ENCODE peak calls at places on chromosomes 7 and 10, in eight cellular contexts. P is hepatocyte, F is HepG2, Z is PC-3, L is DND-41, V is K562, X is fibroblast of lung, J is HCT116. Y is an unnamed sample. For H4K20me1, the result is how much of the 10 kb centered on the place peaks cover.

GRCh38 chr7:64889686-64890162 is 13.3 kb upstream of the ZNF273 start:
- DNase-seq in P (no peak), F (no peak), Z (no peak), L (no peak), V (no peak), X (no peak), J (no peak), Y (no peak)

GRCh38 chr10:82572686-82573226 is 697.8 kb downstream of the NRG3 start:
- DNase-seq in P (no peak), F (no peak), Z (no peak), L (no peak), V (no peak), X (no peak), J (no peak), Y (no peak)

GRCh38 chr10:79022565-79023488 is 45.9 kb upstream of the ZMIZ1 start:
- DNase-seq in P (no peak), F (peak), Z (peak), L (no peak), V (peak), X (peak), J (peak), Y (no peak)

GRCh38 chr10:35041502-35041879 is 48.6 kb downstream of the CUL2 start:
- DNase-seq in P (no peak), F (no peak), Z (no peak), L (no peak), V (no peak), X (no peak), J (peak), Y (no peak)

GRCh38 chr10:63700935-63701263 is 179.7 kb downstream of the REEP3 start:
- DNase-seq in P (no peak), F (no peak), Z (no peak), L (no peak), V (no peak), X (peak), J (no peak), Y (no peak)

GRCh38 chr7:37248396-37248836 is 200.2 kb downstream of the ELMO1 start:
- DNase-seq in P (no peak), F (no peak), Z (no peak), L (no peak), V (no peak), X (peak), J (no peak), Y (no peak)

GRCh38 chr10:103851261-103851660 is 4.1 kb downstream of the SH3PXD2A start:
- DNase-seq in P (no peak), F (no peak), Z (no peak), L (no peak), V (no peak), X (no peak), J (no peak), Y (no peak)

GRCh38 chr7:628041-628763 is 98.3 kb upstream of the DNAAF5 start:
- DNase-seq in P (no peak), F (no peak), Z (no peak), L (no peak), V (no peak), X (no peak), J (no peak), Y (no peak)

GRCh38 chr7:44538798-44539668 is 2.1 kb downstream of the NPC1L1 start:
- DNase-seq in P (no peak), F (no peak), Z (no peak), L (no peak), V (no peak), X (no peak), J (no peak), Y (no peak)

GRCh38 chr7:3309140-3309539 is 8.1 kb downstream of the SDK1 start:
- DNase-seq in P (no peak), F (no peak), Z (peak), L (no peak), V (no peak), X (peak), J (no peak), Y (no peak)
- TF ChIP-seq CTCF in P (no peak), F (no peak), Z (peak), L (no peak), V (no peak), X (no peak), J (no peak), Y (no peak)

GRCh38 chr7:16670747-16671344 is 24.9 kb downstream of the BZW2 start:
- DNase-seq in P (no peak), F (no peak), Z (no peak), L (no peak), V (no peak), X (no peak), J (no peak), Y (no peak)
- H4K20me1 ChIP-seq in P (under half), F (under half), Z (under half), L (under half), V (under half), X (under half), J (under half), Y (under half)

GRCh38 chr7:122148081-122148480 is 4.0 kb upstream of the AASS start:
- DNase-seq in P (no peak), F (no peak), Z (no peak), L (no peak), V (no peak), X (no peak), J (no peak), Y (no peak)
- H3K4me3 ChIP-seq in P (no peak), F (no peak), Z (no peak), L (no peak), V (no peak), X (no peak), J (no peak), Y (no peak)

GRCh38 chr10:70193391-70193844 is 23.1 kb upstream of the SAR1A start:
- DNase-seq in P (peak), F (no peak), Z (no peak), L (no peak), V (peak), X (peak), J (no peak), Y (no peak)

GRCh38 chr10:70201105-70201504 is 30.8 kb upstream of the SAR1A start:
- DNase-seq in P (no peak), F (no peak), Z (no peak), L (no peak), V (no peak), X (no peak), J (no peak), Y (no peak)

GRCh38 chr10:70197235-70197952 is 27.1 kb upstream of the SAR1A start:
- DNase-seq in P (no peak), F (no peak), Z (no peak), L (peak), V (no peak), X (no peak), J (no peak), Y (no peak)

DNA sequence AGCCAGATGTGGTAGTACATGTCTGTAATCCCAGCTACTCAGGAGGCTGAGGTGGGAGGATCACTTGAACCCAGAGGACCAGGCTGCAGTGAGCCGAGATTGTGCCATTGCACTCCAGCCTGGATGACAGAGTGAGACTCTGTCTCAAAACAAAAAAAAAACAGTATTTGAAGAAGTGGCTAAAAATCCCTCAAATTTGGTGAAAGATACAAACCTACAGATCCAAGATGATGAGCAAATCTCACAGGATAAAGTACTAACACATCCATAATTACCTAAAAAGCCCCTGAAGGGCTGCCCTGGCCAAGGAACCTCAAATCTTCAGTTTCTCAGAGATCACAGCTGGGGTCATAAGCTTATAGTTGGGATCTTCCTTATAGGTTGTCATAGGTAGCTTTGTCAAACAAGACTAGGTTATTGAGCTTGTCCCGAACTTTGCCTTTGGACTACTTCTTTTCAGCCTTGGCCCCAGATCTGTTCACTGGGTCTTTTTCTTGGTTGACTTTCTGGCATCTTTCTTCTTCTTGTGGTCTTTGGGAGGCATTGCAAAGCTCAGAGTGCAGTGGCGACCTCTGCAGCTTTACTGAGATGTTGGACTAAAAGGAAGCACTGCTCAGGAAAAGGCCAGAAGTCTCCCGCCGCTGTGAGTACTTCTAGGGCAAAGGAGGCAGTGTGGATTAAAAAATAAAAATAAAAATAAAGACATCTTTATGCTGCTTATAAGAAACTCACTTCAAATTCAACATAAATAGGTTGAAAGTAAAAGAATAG is 28.6 kb upstream of the SAR1A start:
- DNase-seq in P (no peak), F (no peak), Z (no peak), L (no peak), V (no peak), X (no peak), J (no peak), Y (no peak)
- TF ChIP-seq CTCF in P (no peak), F (peak), Z (peak), L (no peak), V (no peak), X (no peak), J (no peak), Y (no peak)

DNA sequence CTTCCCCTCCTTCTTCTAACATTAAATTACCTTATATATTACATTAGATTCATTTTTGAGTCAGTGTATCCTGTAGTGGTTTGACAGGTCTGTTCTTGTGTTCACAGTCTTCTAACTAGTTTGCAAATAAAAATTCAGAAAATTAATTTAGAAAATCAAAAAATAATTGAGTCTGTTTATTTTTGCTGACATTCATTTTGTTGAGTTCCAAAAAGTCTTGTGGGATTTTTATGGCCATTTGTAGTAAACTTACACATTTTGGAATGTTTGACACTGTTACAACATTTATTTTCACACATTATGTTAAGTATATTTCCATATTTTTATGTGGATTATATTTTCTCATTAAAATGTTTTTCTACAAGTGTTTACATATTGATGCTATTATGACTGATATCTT is 16.3 kb downstream of the RABGEF1 start:
- DNase-seq in P (no peak), F (no peak), Z (no peak), L (no peak), V (no peak), X (no peak), J (no peak), Y (no peak)
- H4K20me1 ChIP-seq in P (under half), F (under half), Z (under half), L (under half), V (under half), X (under half), J (under half), Y (under half)

GRCh38 chr7:139829654-139830130 is 628 bp downstream of the TBXAS1 start:
- DNase-seq in P (no peak), F (no peak), Z (no peak), L (no peak), V (no peak), X (peak), J (no peak), Y (no peak)
- H3K4me3 ChIP-seq in P (no peak), F (peak), Z (no peak), L (no peak), V (no peak), X (no peak), J (no peak), Y (no peak)

GRCh38 chr7:151191544-151191943 is 4.5 kb upstream of the ASB10 start:
- DNase-seq in P (no peak), F (peak), Z (no peak), L (no peak), V (peak), X (no peak), J (no peak), Y (no peak)
- TF ChIP-seq CTCF in P (no peak), F (peak), Z (no peak), L (no peak), V (peak), X (no peak), J (no peak), Y (no peak)